ENCODE peak calls at places on chromosomes 6 and 20, in eight cellular contexts. N is heart left ventricle, H is Calu3, P is mammary epithelial cell, K is astrocyte of the cerebellum, M is colonic mucosa, T is WTC11, X is H9. E is an unnamed sample.

GRCh38 chr6:48505621-48506020 is 394.6 kb upstream of the PTCHD4 start:
- DNase-seq in K (no peak), T (no peak), H (no peak), N (no peak), M (no peak), X (no peak), P (no peak), E (no peak)

GRCh38 chr6:13762648-13763441 is 51.2 kb upstream of the RANBP9 start:
- DNase-seq in M (peak; percentile 31), H (no peak), P (peak; percentile 93), K (peak; percentile 97), N (no peak), T (no peak), X (no peak), E (no peak)

GRCh38 chr6:153425536-153425935 is 294.5 kb upstream of the RGS17 start:
- DNase-seq in H (no peak), P (peak; percentile 27), T (no peak), K (no peak), X (no peak), M (no peak), N (no peak), E (no peak)

GRCh38 chr20:6418732-6419131 is 295.9 kb upstream of the FERMT1 start:
- DNase-seq in N (no peak), H (no peak), K (no peak), X (no peak), M (no peak), P (no peak), T (no peak), E (no peak)

GRCh38 chr6:169087436-169088046 is 166.1 kb downstream of the THBS2 start:
- DNase-seq in X (no peak), P (no peak), K (no peak), M (no peak), N (no peak), H (no peak), T (no peak), E (no peak)

GRCh38 chr20:2998728-2999127 is 44.7 kb upstream of the GNRH2 start:
- DNase-seq in H (no peak), X (no peak), K (no peak), M (no peak), T (no peak), P (no peak), N (no peak), E (no peak)

GRCh38 chr20:48886189-48886588 is 35.3 kb upstream of the ARFGEF2 start:
- DNase-seq in X (no peak), M (no peak), P (no peak), T (no peak), K (no peak), H (no peak), N (peak; percentile 50), E (no peak)

GRCh38 chr20:10131612-10132345 is 86.9 kb upstream of the SNAP25 start:
- DNase-seq in T (peak; percentile 24), X (peak; percentile 64), H (no peak), P (peak; percentile 15), K (peak; percentile 72), M (no peak), N (peak; percentile 76), E (no peak)

GRCh38 chr20:61760321-61761112 is 305.2 kb downstream of the TAF4 start:
- DNase-seq in T (no peak), P (no peak), M (no peak), K (no peak), X (no peak), H (no peak), N (no peak), E (no peak)

GRCh38 chr6:115545410-115545986 is 515.2 kb downstream of the FRK start:
- DNase-seq in M (no peak), X (peak; percentile 88), T (peak; percentile 81), P (no peak), N (no peak), K (no peak), H (no peak), E (peak; percentile 80)

GRCh38 chr20:40741507-40742106 is 52.6 kb upstream of the MAFB start:
- DNase-seq in P (peak; percentile 37), N (peak; percentile 44), M (peak; percentile 52), T (peak; percentile 66), K (no peak), H (peak; percentile 73), X (peak; percentile 76), E (no peak)

GRCh38 chr20:62362590-62362940 is 4.5 kb downstream of the LAMA5 start:
- DNase-seq in X (peak; percentile 44), M (no peak), P (no peak), N (no peak), T (peak; percentile 14), H (no peak), K (no peak), E (no peak)

GRCh38 chr6:35477551-35478179 is 9.5 kb downstream of the RPL10A start:
- DNase-seq in P (no peak), K (no peak), N (peak; percentile 7), M (no peak), H (no peak), X (no peak), T (no peak), E (no peak)

GRCh38 chr6:37168809-37169457 is 1.0 kb upstream of the PIM1 start:
- DNase-seq in N (no peak), T (no peak), H (peak; percentile 43), K (no peak), M (no peak), X (no peak), P (no peak), E (no peak)

GRCh38 chr6:111870751-111871064 is 2.5 kb downstream of the FYN start:
- DNase-seq in X (no peak), M (no peak), P (no peak), N (no peak), H (peak; percentile 29), K (no peak), T (no peak), E (no peak)

GRCh38 chr6:44000164-44000842 is 126.9 kb downstream of the MRPL14 start:
- DNase-seq in X (peak; percentile 94), N (no peak), M (peak; percentile 91), P (no peak), H (peak; percentile 97), T (peak; percentile 36), K (no peak), E (no peak)

GRCh38 chr6:170125447-170126300 is 165.2 kb downstream of the DLL1 start:
- DNase-seq in H (no peak), P (no peak), M (peak; percentile 9), X (peak; percentile 25), N (no peak), T (no peak), K (no peak), E (peak; percentile 67)

GRCh38 chr6:6595025-6595424 is 6.5 kb downstream of the LY86 start:
- DNase-seq in N (no peak), P (no peak), X (no peak), M (no peak), K (no peak), T (no peak), H (no peak), E (no peak)

GRCh38 chr6:42045538-42046460 is 4.5 kb upstream of the TAF8 start:
- DNase-seq in H (peak; percentile 78), X (peak; percentile 73), K (peak; percentile 81), N (peak; percentile 92), M (peak; percentile 91), T (peak; percentile 58), P (peak; percentile 89), E (peak; percentile 97)

GRCh38 chr6:160122744-160123143 is 1.1 kb downstream of the SLC22A1 start:
- DNase-seq in K (no peak), X (no peak), N (no peak), T (no peak), H (no peak), P (no peak), M (no peak), E (no peak)

GRCh38 chr20:21820688-21821087 is 115.2 kb downstream of the PAX1 start:
- DNase-seq in N (no peak), K (no peak), H (no peak), P (no peak), M (no peak), T (no peak), X (no peak), E (no peak)

DNA sequence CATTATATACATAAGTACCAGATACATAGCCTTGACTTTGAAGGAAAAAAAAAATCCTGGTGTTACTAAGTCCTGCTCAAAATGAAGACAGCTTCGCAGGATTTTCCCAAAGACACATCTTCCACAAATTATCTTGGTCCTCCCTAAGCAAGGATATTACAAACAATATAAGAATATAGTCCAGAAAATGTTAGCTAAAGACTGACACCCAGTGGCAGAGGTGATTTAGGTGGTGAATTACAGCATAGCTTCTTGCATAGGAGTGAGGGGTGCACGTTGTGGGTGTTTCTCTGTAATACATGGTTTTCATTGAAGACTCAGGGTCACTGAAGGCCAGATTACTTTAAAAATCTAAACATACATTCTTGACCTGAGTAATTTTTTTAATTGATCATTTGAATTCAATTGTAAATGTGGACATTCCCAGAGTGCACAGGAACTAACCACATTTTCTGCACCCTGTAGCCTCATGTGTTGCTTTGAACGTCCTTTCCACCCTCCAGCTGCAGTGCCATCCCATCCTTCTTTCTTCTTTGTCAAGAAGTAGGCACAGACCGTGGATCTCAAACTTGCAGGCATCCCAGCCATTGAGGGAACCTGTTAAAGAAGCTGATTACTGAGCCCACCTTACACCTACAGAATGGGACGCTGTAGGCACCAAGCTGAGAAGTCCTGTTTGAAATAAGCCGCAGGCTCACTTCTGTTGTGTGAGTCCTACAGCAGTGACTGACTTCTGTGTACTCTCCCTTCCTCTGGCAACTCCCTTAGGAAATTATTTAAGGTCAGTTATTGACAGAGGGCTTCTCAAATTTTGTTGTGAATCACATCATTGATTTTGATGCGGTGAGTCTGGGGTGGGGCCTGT is 102.6 kb downstream of the PERP start:
- DNase-seq in K (no peak), T (no peak), H (peak; percentile 13), M (peak; percentile 46), N (no peak), P (peak; percentile 48), X (no peak), E (no peak)
- TF ChIP-seq CTCF in K (peak; percentile 46), T (no peak), H (peak; percentile 26), M (peak; percentile 24), N (peak; percentile 48), P (peak; percentile 60), X (peak; percentile 66), E (peak; percentile 64)

GRCh38 chr6:4856779-4857178 is 80.6 kb downstream of the CDYL start:
- DNase-seq in H (no peak), M (no peak), T (no peak), N (no peak), K (no peak), X (no peak), P (no peak), E (no peak)
- TF ChIP-seq CTCF in H (no peak), M (no peak), T (no peak), N (no peak), K (peak; percentile 7), X (peak; percentile 45), P (no peak), E (peak; percentile 12)

DNA sequence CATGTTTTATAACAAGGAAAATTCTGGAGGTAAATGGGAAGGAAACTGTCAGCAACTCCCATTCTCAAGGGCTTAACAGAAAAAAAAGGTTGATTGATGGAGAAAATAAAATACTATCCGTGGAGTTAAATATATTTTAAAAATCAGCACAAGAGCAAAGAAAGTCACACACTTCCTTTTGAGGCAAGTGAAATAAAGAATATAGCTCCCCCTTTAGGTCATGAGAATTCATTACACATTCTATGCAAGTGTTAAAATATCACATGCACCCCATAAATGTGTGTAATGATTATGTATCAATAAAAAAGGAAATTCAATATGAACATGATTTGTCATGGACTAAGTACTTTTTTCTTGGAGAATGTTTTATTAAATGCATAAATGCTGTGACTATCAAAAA is 349.2 kb downstream of the TPBG start:
- DNase-seq in K (no peak), H (no peak), X (no peak), M (no peak), P (no peak), T (no peak), N (no peak), E (no peak)
- TF ChIP-seq CTCF in K (no peak), H (no peak), X (peak; percentile 68), M (no peak), P (peak; percentile 51), T (peak; percentile 45), N (peak; percentile 43), E (peak; percentile 46)

GRCh38 chr6:10510592-10511367 is 10.4 kb upstream of the GCNT2 start:
- DNase-seq in N (peak; percentile 81), T (peak; percentile 75), H (peak; percentile 62), K (no peak), P (peak; percentile 27), X (peak; percentile 79), M (peak; percentile 68), E (no peak)
- TF ChIP-seq CTCF in N (peak; percentile 64), T (peak; percentile 31), H (peak; percentile 32), K (peak; percentile 73), P (peak; percentile 84), X (peak; percentile 90), M (peak; percentile 62), E (peak; percentile 78)